ENCODE peak calls at places on chromosomes 2 and 18, in seven cellular contexts. V is activated T-cell treated with anti-CD3 and anti-CD28 coated beads for 24 hours, F is Peyer's patch, J is GM23338, C is NCI-H2029 treated with DMSO at 0.1 percent for 48 hours, I is T-helper 2 cell, U is hippocampal formation. G is an unnamed sample.

GRCh38 chr2:165648826-165649225 is 145.2 kb downstream of the GALNT3 start:
- DNase-seq in V (no peak), F (no peak), J (no peak), C (no peak), I (no peak), U (peak; percentile 22), G (no peak)

GRCh38 chr2:182615036-182615435 is 101.0 kb upstream of the DNAJC10 start:
- DNase-seq in V (no peak), F (no peak), J (no peak), C (no peak), I (no peak), U (no peak), G (no peak)

GRCh38 chr2:113407446-113408099 is 29.9 kb upstream of the ZNG1B start:
- DNase-seq in V (no peak), F (no peak), J (peak; percentile 62), C (no peak), I (no peak), U (no peak), G (no peak)

GRCh38 chr2:3633982-3634630 is 23.9 kb upstream of the ALLC start:
- DNase-seq in V (no peak), F (peak; percentile 15), J (no peak), C (no peak), I (no peak), U (no peak), G (no peak)

GRCh38 chr2:39408351-39409136 is 28.5 kb downstream of the MAP4K3 start:
- DNase-seq in V (no peak), F (no peak), J (no peak), C (no peak), I (no peak), U (no peak), G (no peak)

GRCh38 chr2:228658998-228659397 is 477.5 kb upstream of the SPHKAP start:
- DNase-seq in V (no peak), F (no peak), J (no peak), C (no peak), I (no peak), U (no peak), G (no peak)

GRCh38 chr2:156466739-156467405 is 30.7 kb downstream of the GPD2 start:
- DNase-seq in V (no peak), F (peak; percentile 55), J (no peak), C (peak; percentile 49), I (no peak), U (peak; percentile 10), G (no peak)

GRCh38 chr2:133077259-133077822 is 407.3 kb upstream of the LYPD1 start:
- DNase-seq in V (no peak), F (no peak), J (no peak), C (no peak), I (no peak), U (no peak), G (no peak)

GRCh38 chr2:96207778-96208143 is 866 bp downstream of the STARD7 start:
- DNase-seq in V (no peak), F (no peak), J (no peak), C (no peak), I (no peak), U (no peak), G (no peak)

GRCh38 chr2:57376985-57377384 is 669.6 kb upstream of the VRK2 start:
- DNase-seq in V (no peak), F (no peak), J (peak; percentile 54), C (no peak), I (no peak), U (no peak), G (no peak)

GRCh38 chr18:23523429-23524212 is 20.3 kb downstream of the RMC1 start:
- DNase-seq in V (no peak), F (no peak), J (no peak), C (no peak), I (no peak), U (no peak), G (no peak)

GRCh38 chr2:58448065-58448507 is 207.0 kb upstream of the FANCL start:
- DNase-seq in V (peak; percentile 2), F (peak; percentile 70), J (peak; percentile 95), C (peak; percentile 71), I (no peak), U (peak; percentile 79), G (no peak)

GRCh38 chr18:63439334-63439733 is 17.1 kb upstream of the VPS4B start:
- DNase-seq in V (peak; percentile 38), F (peak; percentile 72), J (peak; percentile 86), C (peak; percentile 5), I (peak; percentile 33), U (peak; percentile 23), G (peak; percentile 24)

GRCh38 chr2:109238580-109238979 is 109.6 kb downstream of the SH3RF3 start:
- DNase-seq in V (no peak), F (peak; percentile 82), J (no peak), C (no peak), I (peak; percentile 38), U (peak; percentile 56), G (no peak)

GRCh38 chr2:75844651-75845050 is 133.9 kb upstream of the GCFC2 start:
- DNase-seq in V (no peak), F (no peak), J (no peak), C (no peak), I (no peak), U (no peak), G (no peak)

GRCh38 chr2:100606740-100607343 is 44.0 kb downstream of the PDCL3 start:
- DNase-seq in V (no peak), F (peak; percentile 57), J (peak; percentile 74), C (peak; percentile 26), I (peak; percentile 13), U (peak; percentile 7), G (no peak)

GRCh38 chr2:150023044-150023443 is 435.5 kb upstream of the MMADHC start:
- DNase-seq in V (no peak), F (no peak), J (no peak), C (no peak), I (no peak), U (no peak), G (no peak)

GRCh38 chr2:148604927-148605326 is 39.6 kb upstream of the EPC2 start:
- DNase-seq in V (no peak), F (no peak), J (no peak), C (no peak), I (no peak), U (no peak), G (no peak)

GRCh38 chr2:197707316-197708213 is 2.4 kb downstream of the MARS2 start:
- DNase-seq in V (no peak), F (no peak), J (peak; percentile 69), C (peak; percentile 40), I (no peak), U (no peak), G (no peak)

GRCh38 chr2:152566728-152567069 is 150.6 kb downstream of the PRPF40A start:
- DNase-seq in V (no peak), F (no peak), J (no peak), C (no peak), I (no peak), U (no peak), G (no peak)

GRCh38 chr2:61432990-61433389 is 37.9 kb downstream of the USP34 start:
- DNase-seq in V (no peak), F (peak; percentile 72), J (no peak), C (no peak), I (no peak), U (no peak), G (no peak)

GRCh38 chr18:8629602-8630001 is 20.4 kb downstream of the RAB12 start:
- DNase-seq in V (no peak), F (no peak), J (no peak), C (no peak), I (no peak), U (no peak), G (no peak)

GRCh38 chr2:106566050-106566449 is 78.9 kb downstream of the CD8B2 start:
- DNase-seq in V (no peak), F (no peak), J (no peak), C (no peak), I (no peak), U (no peak), G (no peak)

GRCh38 chr18:75500510-75500909 is 73.0 kb upstream of the SMIM21 start:
- DNase-seq in V (no peak), F (no peak), J (no peak), C (no peak), I (no peak), U (no peak), G (no peak)